ENCODE peak calls at places on chromosomes 3 and 15, in eight cellular contexts. I is fibroblast of lung; K is C1 segment of cervical spinal cord; L is NCI-H1105; C is IMR-90; E is activated T-helper 9 cell treated with anti-CD3 and anti-CD28 coated beads, Interleukin-2, amount 50 U/mL, for 16 hours; W is Kasumi-1; T is adrenal gland. P is an unnamed sample.

GRCh38 chr3:141448606-141449216 is 38.1 kb upstream of the RASA2 start:
- DNase-seq in W (no peak), C (peak), L (no peak), E (no peak), T (no peak), K (no peak), I (peak), P (no peak)

GRCh38 chr15:61275901-61276300 is 46.8 kb upstream of the RORA start:
- DNase-seq in I (no peak), C (no peak), L (peak), W (no peak), T (no peak), E (no peak), K (no peak), P (no peak)

GRCh38 chr3:103862415-103862814 is 1427.6 kb downstream of the ZPLD1 start:
- DNase-seq in I (no peak), W (no peak), T (no peak), E (no peak), L (no peak), C (no peak), K (no peak), P (no peak)

GRCh38 chr3:124174463-124174862 is 182.5 kb upstream of the ROPN1 start:
- DNase-seq in L (peak), I (no peak), W (no peak), K (no peak), T (peak), E (no peak), C (no peak), P (no peak)

GRCh38 chr15:87142096-87142495 is 1062.4 kb downstream of the AGBL1 start:
- DNase-seq in E (no peak), L (no peak), K (no peak), T (no peak), W (no peak), I (no peak), C (no peak), P (no peak)

GRCh38 chr3:9497821-9498565 is 55.6 kb downstream of the LHFPL4 start:
- DNase-seq in T (no peak), C (peak), W (no peak), I (no peak), L (no peak), K (no peak), E (no peak), P (peak)

GRCh38 chr3:100465871-100466777 is 26.3 kb upstream of the TMEM45A start:
- DNase-seq in C (no peak), K (no peak), T (no peak), W (peak), L (no peak), E (no peak), I (no peak), P (no peak)

GRCh38 chr15:51144021-51144532 is 49.4 kb upstream of the TNFAIP8L3 start:
- DNase-seq in I (peak), K (no peak), W (no peak), C (peak), L (no peak), E (no peak), T (no peak), P (peak)

GRCh38 chr15:81434882-81435281 is 60.9 kb upstream of the TMC3 start:
- DNase-seq in K (no peak), T (no peak), E (no peak), I (no peak), C (no peak), W (no peak), L (no peak), P (no peak)

GRCh38 chr15:92647467-92648163 is 8.0 kb downstream of the FAM174B start:
- DNase-seq in L (no peak), C (no peak), W (no peak), I (no peak), E (no peak), K (no peak), T (no peak), P (no peak)

GRCh38 chr3:139588450-139588849 is 48.9 kb upstream of the RBP1 start:
- DNase-seq in T (no peak), I (no peak), L (peak), C (no peak), W (peak), K (no peak), E (no peak), P (no peak)

GRCh38 chr3:195352895-195353488 is 82.0 kb upstream of the XXYLT1 start:
- DNase-seq in E (no peak), W (no peak), T (peak), C (peak), L (no peak), K (no peak), I (peak), P (peak)

GRCh38 chr3:57091874-57092273 is 31.4 kb downstream of the SPATA12 start:
- DNase-seq in W (no peak), K (no peak), C (no peak), E (no peak), I (no peak), T (no peak), L (no peak), P (no peak)

GRCh38 chr3:26627080-26627479 is 4.5 kb downstream of the LRRC3B start:
- DNase-seq in K (no peak), C (no peak), L (no peak), W (no peak), I (no peak), E (no peak), T (no peak), P (no peak)

GRCh38 chr3:73086071-73086494 is 24.6 kb downstream of the EBLN2 start:
- DNase-seq in W (peak), L (no peak), T (peak), K (no peak), C (peak), E (peak), I (peak), P (peak)

GRCh38 chr3:164533275-164533674 is 545.0 kb downstream of the SI start:
- DNase-seq in W (no peak), L (peak), I (no peak), K (no peak), T (no peak), E (no peak), C (no peak), P (no peak)

GRCh38 chr3:197520311-197521276 is 35.2 kb downstream of the BDH1 start:
- DNase-seq in C (peak), L (no peak), I (peak), K (no peak), T (no peak), W (no peak), E (no peak), P (peak)

GRCh38 chr3:42476225-42477160 is 25.9 kb upstream of the VIPR1 start:
- DNase-seq in L (no peak), K (no peak), W (no peak), E (no peak), I (no peak), C (no peak), T (no peak), P (no peak)

GRCh38 chr3:16885588-16885903 is 791 bp downstream of the PLCL2 start:
- DNase-seq in T (no peak), W (peak), I (peak), L (no peak), E (no peak), C (no peak), K (no peak), P (no peak)

GRCh38 chr3:39064646-39065045 is 12.8 kb downstream of the WDR48 start:
- DNase-seq in T (no peak), L (no peak), K (no peak), C (peak), E (no peak), I (no peak), W (no peak), P (peak)

GRCh38 chr15:56739964-56740640 is 6.8 kb upstream of the ZNF280D start:
- DNase-seq in T (no peak), C (no peak), E (no peak), L (no peak), K (no peak), I (no peak), W (peak), P (no peak)

GRCh38 chr3:52721002-52721741 is 15.3 kb downstream of the SPCS1 start:
- DNase-seq in T (no peak), K (no peak), C (no peak), W (peak), L (no peak), I (no peak), E (no peak), P (no peak)

GRCh38 chr15:42919794-42920280 is 741 bp downstream of the TTBK2 start:
- DNase-seq in W (peak), E (peak), L (no peak), I (peak), K (no peak), T (peak), C (peak), P (no peak)

GRCh38 chr15:65115086-65115485 is at the start of gene UBAP1L:
- DNase-seq in T (no peak), E (no peak), W (no peak), L (no peak), C (no peak), I (no peak), K (no peak), P (no peak)

GRCh38 chr15:52427804-52428203 is 100.9 kb downstream of the MYO5A start:
- DNase-seq in E (no peak), W (no peak), I (peak), T (peak), C (peak), L (no peak), K (no peak), P (peak)

GRCh38 chr3:190972840-190973270 is 110.4 kb upstream of the GMNC start:
- DNase-seq in L (no peak), W (no peak), I (peak), C (no peak), E (no peak), K (no peak), T (no peak), P (peak)

GRCh38 chr15:70154440-70155347 is 57.0 kb upstream of the TLE3 start:
- DNase-seq in L (no peak), I (peak), K (no peak), W (no peak), T (peak), E (no peak), C (peak), P (peak)

GRCh38 chr3:155233213-155233612 is 60.3 kb downstream of the STRIT1 start:
- DNase-seq in T (peak), K (no peak), I (peak), W (no peak), E (no peak), C (peak), L (no peak), P (peak)

GRCh38 chr15:22930782-22931484 is 49.2 kb downstream of the CYFIP1 start:
- DNase-seq in T (peak), L (peak), K (no peak), I (no peak), E (no peak), C (peak), W (no peak), P (peak)

GRCh38 chr15:74127954-74128784 is 2.2 kb upstream of the ISLR2 start:
- DNase-seq in I (peak), E (no peak), T (no peak), C (no peak), W (no peak), L (no peak), K (no peak), P (peak)